ENCODE peak calls at places on chromosomes 2 and 18, in seven cellular contexts. H is astrocyte of the spinal cord; K is GM04504; N is naive thymus-derived CD8-positive, alpha-beta T cell; J is posterior cingulate gyrus; B is stimulated activated CD8-positive, alpha-beta memory T cell treated with anti-CD3 and anti-CD28 coated beads, Interleukin-15, amount 100 ng/mL, for 1 hour; X is MCF 10A. Q is an unnamed sample.

GRCh38 chr2:51710222-51710621 is 678.3 kb upstream of the NRXN1 start:
- DNase-seq in J (no peak), H (no peak), N (no peak), K (no peak), X (peak; percentile 20), B (no peak), Q (no peak)

GRCh38 chr2:40746150-40746549 is 294.3 kb upstream of the SLC8A1 start:
- DNase-seq in B (no peak), K (no peak), H (no peak), X (no peak), J (no peak), N (no peak), Q (peak; percentile 53)

GRCh38 chr2:112121682-112122254 is 16.4 kb upstream of the FBLN7 start:
- DNase-seq in K (peak; percentile 24), J (no peak), X (peak; percentile 47), N (no peak), H (peak; percentile 63), B (peak; percentile 17), Q (peak; percentile 52)

GRCh38 chr18:33578371-33579146 is 540 bp downstream of the ASXL3 start:
- DNase-seq in K (no peak), H (no peak), B (no peak), J (peak; percentile 92), N (no peak), X (no peak), Q (no peak)

GRCh38 chr2:43171789-43172188 is 54.6 kb downstream of the ZFP36L2 start:
- DNase-seq in H (peak; percentile 74), X (peak; percentile 43), J (no peak), N (no peak), K (peak; percentile 42), B (no peak), Q (peak; percentile 34)

GRCh38 chr2:60867848-60868247 is 13.5 kb upstream of the REL start:
- DNase-seq in J (no peak), K (no peak), H (no peak), N (no peak), X (no peak), B (no peak), Q (no peak)

GRCh38 chr2:25697559-25698341 is 24.4 kb upstream of the DTNB start:
- DNase-seq in N (no peak), J (no peak), X (no peak), H (peak; percentile 17), K (no peak), B (no peak), Q (peak; percentile 17)

GRCh38 chr2:223970343-223971128 is 13.3 kb downstream of the MRPL44 start:
- DNase-seq in H (peak; percentile 69), K (peak; percentile 40), X (peak; percentile 66), B (peak; percentile 49), J (no peak), N (peak; percentile 20), Q (peak; percentile 60)

GRCh38 chr18:30601541-30601940 is 441.0 kb downstream of the DSC3 start:
- DNase-seq in H (no peak), K (no peak), B (no peak), J (no peak), X (no peak), N (no peak), Q (no peak)

GRCh38 chr2:237390235-237390634 is 23.7 kb downstream of the COL6A3 start:
- DNase-seq in B (no peak), K (no peak), H (no peak), X (no peak), J (no peak), N (no peak), Q (no peak)

GRCh38 chr2:73177645-73178255 is 24.6 kb upstream of the NOTO start:
- DNase-seq in H (no peak), J (no peak), N (no peak), B (no peak), K (no peak), X (peak; percentile 12), Q (no peak)

GRCh38 chr2:152577611-152578010 is 139.7 kb downstream of the PRPF40A start:
- DNase-seq in K (no peak), B (no peak), J (no peak), H (peak; percentile 37), X (no peak), N (no peak), Q (no peak)

GRCh38 chr2:7905756-7906155 is 776.1 kb upstream of the ID2 start:
- DNase-seq in K (no peak), J (no peak), X (no peak), B (no peak), N (no peak), H (no peak), Q (no peak)

GRCh38 chr2:96106991-96107882 is 9.1 kb downstream of the ADRA2B start:
- DNase-seq in X (no peak), B (no peak), H (no peak), K (no peak), J (peak; percentile 63), N (no peak), Q (no peak)

GRCh38 chr2:196514641-196515040 is 124.9 kb upstream of the CCDC150 start:
- DNase-seq in J (peak; percentile 71), N (no peak), K (no peak), X (no peak), H (no peak), B (no peak), Q (no peak)

GRCh38 chr2:72271276-72271614 is 123.6 kb upstream of the CYP26B1 start:
- DNase-seq in H (no peak), B (no peak), K (no peak), N (no peak), J (no peak), X (no peak), Q (no peak)

GRCh38 chr2:70643715-70644114 is 90.1 kb upstream of the TGFA start:
- DNase-seq in H (no peak), K (no peak), B (no peak), J (no peak), X (peak; percentile 67), N (no peak), Q (no peak)

GRCh38 chr2:155442755-155443372 is 744.4 kb downstream of the KCNJ3 start:
- DNase-seq in H (peak; percentile 47), N (no peak), K (no peak), X (peak; percentile 82), B (no peak), J (no peak), Q (peak; percentile 6)

GRCh38 chr2:4140284-4140962 is 437.0 kb downstream of the DCDC2C start:
- DNase-seq in J (no peak), H (no peak), N (no peak), X (no peak), B (no peak), K (no peak), Q (no peak)

GRCh38 chr2:201411421-201411820 is 39.8 kb downstream of the TRAK2 start:
- DNase-seq in J (no peak), X (no peak), B (no peak), N (no peak), K (no peak), H (no peak), Q (peak; percentile 79)

GRCh38 chr2:239323473-239323872 is 77.3 kb downstream of the HDAC4 start:
- DNase-seq in B (no peak), K (no peak), X (no peak), N (no peak), H (no peak), J (peak; percentile 91), Q (no peak)

GRCh38 chr2:26997394-26997793 is 27.0 kb downstream of the MAPRE3 start:
- DNase-seq in K (no peak), N (no peak), H (no peak), J (peak; percentile 62), X (no peak), B (no peak), Q (no peak)

GRCh38 chr2:229425573-229425972 is 154.5 kb upstream of the PID1 start:
- DNase-seq in N (no peak), K (no peak), X (peak; percentile 48), B (no peak), J (no peak), H (no peak), Q (no peak)

GRCh38 chr2:218962859-218963492 is 3.5 kb downstream of the CDK5R2 start:
- DNase-seq in X (peak; percentile 41), K (no peak), N (peak; percentile 71), J (peak; percentile 98), B (peak; percentile 32), H (peak; percentile 48), Q (peak; percentile 89)

GRCh38 chr2:238005528-238005927 is 38.7 kb downstream of the UBE2F start:
- DNase-seq in N (no peak), J (no peak), H (no peak), K (no peak), B (no peak), X (peak; percentile 60), Q (no peak)

GRCh38 chr18:26655010-26655613 is 106.8 kb upstream of the KCTD1 start:
- DNase-seq in J (no peak), X (peak; percentile 6), N (no peak), H (peak; percentile 28), B (no peak), K (no peak), Q (no peak)